ENCODE peak calls at places on chromosome 1, in six cellular contexts. One of them, this sample, is unnamed. For H3K27me3, the result is how much of the 10 kb centered on the place peaks cover.

GRCh38 chr1:9589144-9589718 is 520 bp downstream of the TMEM201 start:
- DNase-seq in CD4-positive, alpha-beta T cell: peak
- DNase-seq in Karpas-422: peak
- DNase-seq in heart left ventricle: no peak
- DNase-seq in ascending aorta: peak
- DNase-seq in endodermal cell: peak
- DNase-seq in this sample: peak

GRCh38 chr1:23657659-23658275 is 33.8 kb upstream of the RPL11 start:
- DNase-seq in CD4-positive, alpha-beta T cell: no peak
- DNase-seq in Karpas-422: peak
- DNase-seq in heart left ventricle: peak
- DNase-seq in ascending aorta: no peak
- DNase-seq in endodermal cell: peak
- DNase-seq in this sample: peak

GRCh38 chr1:234014208-234014607 is 109.7 kb downstream of the SLC35F3 start:
- DNase-seq in CD4-positive, alpha-beta T cell: no peak
- DNase-seq in Karpas-422: no peak
- DNase-seq in heart left ventricle: no peak
- DNase-seq in ascending aorta: no peak
- DNase-seq in endodermal cell: no peak
- DNase-seq in this sample: no peak

GRCh38 chr1:110171134-110171733 is 20.9 kb downstream of the SLC6A17 start:
- DNase-seq in CD4-positive, alpha-beta T cell: no peak
- DNase-seq in Karpas-422: no peak
- DNase-seq in heart left ventricle: no peak
- DNase-seq in ascending aorta: no peak
- DNase-seq in endodermal cell: no peak
- DNase-seq in this sample: no peak

GRCh38 chr1:178536844-178537371 is 24.0 kb downstream of the TEX35 start:
- DNase-seq in CD4-positive, alpha-beta T cell: no peak
- DNase-seq in Karpas-422: no peak
- DNase-seq in heart left ventricle: peak
- DNase-seq in ascending aorta: no peak
- DNase-seq in endodermal cell: no peak
- DNase-seq in this sample: no peak

GRCh38 chr1:246364415-246364941 is 142.6 kb downstream of the SMYD3 start:
- DNase-seq in CD4-positive, alpha-beta T cell: no peak
- DNase-seq in Karpas-422: no peak
- DNase-seq in heart left ventricle: no peak
- DNase-seq in ascending aorta: no peak
- DNase-seq in endodermal cell: no peak
- DNase-seq in this sample: no peak

GRCh38 chr1:215076312-215076711 is 6.2 kb upstream of the KCNK2 start:
- DNase-seq in CD4-positive, alpha-beta T cell: no peak
- DNase-seq in Karpas-422: peak
- DNase-seq in heart left ventricle: no peak
- DNase-seq in ascending aorta: no peak
- DNase-seq in endodermal cell: peak
- DNase-seq in this sample: no peak

GRCh38 chr1:39333296-39333695 is 128.8 kb downstream of the MACF1 start:
- DNase-seq in CD4-positive, alpha-beta T cell: no peak
- DNase-seq in Karpas-422: no peak
- DNase-seq in heart left ventricle: no peak
- DNase-seq in ascending aorta: no peak
- DNase-seq in endodermal cell: no peak
- DNase-seq in this sample: no peak

GRCh38 chr1:100277866-100278265 is 11.8 kb downstream of the RTCA start:
- DNase-seq in CD4-positive, alpha-beta T cell: no peak
- DNase-seq in Karpas-422: peak
- DNase-seq in heart left ventricle: no peak
- DNase-seq in ascending aorta: no peak
- DNase-seq in endodermal cell: no peak
- DNase-seq in this sample: no peak

GRCh38 chr1:208510192-208510952 is 266.2 kb upstream of the PLXNA2 start:
- DNase-seq in CD4-positive, alpha-beta T cell: no peak
- DNase-seq in Karpas-422: no peak
- DNase-seq in heart left ventricle: no peak
- DNase-seq in ascending aorta: no peak
- DNase-seq in endodermal cell: no peak
- DNase-seq in this sample: no peak

GRCh38 chr1:114208659-114209215 is 55.1 kb upstream of the SYT6 start:
- DNase-seq in CD4-positive, alpha-beta T cell: no peak
- DNase-seq in Karpas-422: no peak
- DNase-seq in heart left ventricle: no peak
- DNase-seq in ascending aorta: no peak
- DNase-seq in endodermal cell: no peak
- DNase-seq in this sample: no peak

GRCh38 chr1:114207635-114208034 is 54.0 kb upstream of the SYT6 start:
- DNase-seq in CD4-positive, alpha-beta T cell: no peak
- DNase-seq in Karpas-422: no peak
- DNase-seq in heart left ventricle: no peak
- DNase-seq in ascending aorta: no peak
- DNase-seq in endodermal cell: no peak
- DNase-seq in this sample: no peak

GRCh38 chr1:114206392-114206791 is 52.7 kb upstream of the SYT6 start:
- DNase-seq in CD4-positive, alpha-beta T cell: no peak
- DNase-seq in Karpas-422: no peak
- DNase-seq in heart left ventricle: no peak
- DNase-seq in ascending aorta: no peak
- DNase-seq in endodermal cell: no peak
- DNase-seq in this sample: no peak

GRCh38 chr1:114209971-114210370 is 56.3 kb upstream of the SYT6 start:
- DNase-seq in CD4-positive, alpha-beta T cell: no peak
- DNase-seq in Karpas-422: no peak
- DNase-seq in heart left ventricle: no peak
- DNase-seq in ascending aorta: no peak
- DNase-seq in endodermal cell: no peak
- DNase-seq in this sample: no peak

DNA sequence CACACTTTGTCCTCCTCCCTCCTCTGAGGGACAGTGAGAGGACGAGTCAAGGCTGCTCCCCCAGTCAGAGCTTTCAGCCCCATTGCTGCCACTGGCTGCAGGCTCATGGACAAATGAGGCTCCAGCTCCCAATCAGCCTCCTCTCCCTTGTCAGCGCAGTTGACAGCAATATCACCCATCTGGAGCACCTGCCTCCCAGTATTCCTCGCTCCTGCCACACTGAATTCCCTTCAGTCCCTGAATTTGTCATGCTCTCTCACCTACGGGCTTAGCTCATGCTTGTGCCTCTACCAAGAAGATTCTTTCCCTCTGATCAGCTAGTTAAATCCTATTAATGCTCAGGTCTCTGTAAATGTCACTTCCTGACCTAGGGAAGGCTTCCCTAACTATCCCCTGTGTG is 54.4 kb upstream of the SYT6 start:
- DNase-seq in CD4-positive, alpha-beta T cell: no peak
- DNase-seq in Karpas-422: no peak
- DNase-seq in heart left ventricle: no peak
- DNase-seq in ascending aorta: no peak
- DNase-seq in endodermal cell: no peak
- DNase-seq in this sample: no peak
- H3K27me3 ChIP-seq in CD4-positive, alpha-beta T cell: under half
- H3K27me3 ChIP-seq in Karpas-422: under half
- H3K27me3 ChIP-seq in heart left ventricle: under half
- H3K27me3 ChIP-seq in ascending aorta: under half
- H3K27me3 ChIP-seq in endodermal cell: half or more
- H3K27me3 ChIP-seq in this sample: under half

DNA sequence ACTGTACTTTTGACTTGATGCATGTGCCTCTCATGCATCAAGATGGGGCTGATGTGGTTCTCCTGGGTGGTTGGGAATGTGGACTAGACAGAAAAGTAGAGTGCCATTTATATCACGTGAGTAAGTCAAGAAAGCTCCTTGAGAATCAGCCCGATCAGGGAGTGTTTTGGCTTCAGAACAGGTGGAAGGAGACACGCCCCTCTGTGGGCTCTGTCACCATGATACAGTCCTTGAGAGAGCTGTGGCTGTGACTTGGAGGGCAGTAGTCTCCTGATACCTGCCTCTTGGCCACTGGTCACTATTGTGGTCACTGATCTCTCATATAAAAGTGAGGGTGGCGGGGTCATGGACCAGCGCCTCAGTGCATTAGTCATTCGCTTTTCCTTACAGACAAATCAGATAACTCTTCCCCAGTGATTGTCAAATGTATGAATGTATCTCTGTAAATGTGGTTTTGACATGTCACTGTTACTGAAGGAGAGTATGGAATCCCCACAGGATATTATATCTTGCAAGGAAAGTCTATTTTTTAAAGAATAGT is 8.9 kb upstream of the C4BPB start:
- DNase-seq in CD4-positive, alpha-beta T cell: no peak
- DNase-seq in Karpas-422: no peak
- DNase-seq in heart left ventricle: no peak
- DNase-seq in ascending aorta: no peak
- DNase-seq in endodermal cell: no peak
- DNase-seq in this sample: no peak
- H3K27me3 ChIP-seq in CD4-positive, alpha-beta T cell: under half
- H3K27me3 ChIP-seq in Karpas-422: under half
- H3K27me3 ChIP-seq in heart left ventricle: under half
- H3K27me3 ChIP-seq in ascending aorta: under half
- H3K27me3 ChIP-seq in endodermal cell: under half
- H3K27me3 ChIP-seq in this sample: under half

GRCh38 chr1:36475910-36476604 is 6.7 kb downstream of the CSF3R start:
- DNase-seq in CD4-positive, alpha-beta T cell: no peak
- DNase-seq in Karpas-422: no peak
- DNase-seq in heart left ventricle: no peak
- DNase-seq in ascending aorta: no peak
- DNase-seq in endodermal cell: no peak
- DNase-seq in this sample: no peak
- H3K27me3 ChIP-seq in CD4-positive, alpha-beta T cell: under half
- H3K27me3 ChIP-seq in Karpas-422: under half
- H3K27me3 ChIP-seq in heart left ventricle: under half
- H3K27me3 ChIP-seq in ascending aorta: under half
- H3K27me3 ChIP-seq in endodermal cell: under half
- H3K27me3 ChIP-seq in this sample: under half

GRCh38 chr1:942864-943533 is 16.1 kb downstream of the NOC2L start:
- DNase-seq in CD4-positive, alpha-beta T cell: no peak
- DNase-seq in Karpas-422: peak
- DNase-seq in heart left ventricle: peak
- DNase-seq in ascending aorta: no peak
- DNase-seq in endodermal cell: no peak
- DNase-seq in this sample: no peak
- H3K27me3 ChIP-seq in CD4-positive, alpha-beta T cell: under half
- H3K27me3 ChIP-seq in Karpas-422: under half
- H3K27me3 ChIP-seq in heart left ventricle: half or more
- H3K27me3 ChIP-seq in ascending aorta: under half
- H3K27me3 ChIP-seq in endodermal cell: under half
- H3K27me3 ChIP-seq in this sample: under half

GRCh38 chr1:42153598-42153995 is 387 bp downstream of the GUCA2B start:
- DNase-seq in CD4-positive, alpha-beta T cell: no peak
- DNase-seq in Karpas-422: no peak
- DNase-seq in heart left ventricle: no peak
- DNase-seq in ascending aorta: no peak
- DNase-seq in endodermal cell: no peak
- DNase-seq in this sample: no peak

GRCh38 chr1:42162181-42162580 is 2.4 kb downstream of the GUCA2A start:
- DNase-seq in CD4-positive, alpha-beta T cell: no peak
- DNase-seq in Karpas-422: no peak
- DNase-seq in heart left ventricle: no peak
- DNase-seq in ascending aorta: no peak
- DNase-seq in endodermal cell: no peak
- DNase-seq in this sample: no peak

GRCh38 chr1:42155362-42155761 is 2.2 kb downstream of the GUCA2B start:
- DNase-seq in CD4-positive, alpha-beta T cell: no peak
- DNase-seq in Karpas-422: no peak
- DNase-seq in heart left ventricle: no peak
- DNase-seq in ascending aorta: no peak
- DNase-seq in endodermal cell: peak
- DNase-seq in this sample: no peak

GRCh38 chr1:42154685-42155084 is 1.5 kb downstream of the GUCA2B start:
- DNase-seq in CD4-positive, alpha-beta T cell: no peak
- DNase-seq in Karpas-422: no peak
- DNase-seq in heart left ventricle: no peak
- DNase-seq in ascending aorta: no peak
- DNase-seq in endodermal cell: peak
- DNase-seq in this sample: no peak

GRCh38 chr1:42157667-42158066 is 4.5 kb downstream of the GUCA2B start:
- DNase-seq in CD4-positive, alpha-beta T cell: no peak
- DNase-seq in Karpas-422: peak
- DNase-seq in heart left ventricle: no peak
- DNase-seq in ascending aorta: peak
- DNase-seq in endodermal cell: peak
- DNase-seq in this sample: no peak
- H3K27me3 ChIP-seq in CD4-positive, alpha-beta T cell: under half
- H3K27me3 ChIP-seq in Karpas-422: under half
- H3K27me3 ChIP-seq in heart left ventricle: under half
- H3K27me3 ChIP-seq in ascending aorta: under half
- H3K27me3 ChIP-seq in endodermal cell: under half
- H3K27me3 ChIP-seq in this sample: under half

DNA sequence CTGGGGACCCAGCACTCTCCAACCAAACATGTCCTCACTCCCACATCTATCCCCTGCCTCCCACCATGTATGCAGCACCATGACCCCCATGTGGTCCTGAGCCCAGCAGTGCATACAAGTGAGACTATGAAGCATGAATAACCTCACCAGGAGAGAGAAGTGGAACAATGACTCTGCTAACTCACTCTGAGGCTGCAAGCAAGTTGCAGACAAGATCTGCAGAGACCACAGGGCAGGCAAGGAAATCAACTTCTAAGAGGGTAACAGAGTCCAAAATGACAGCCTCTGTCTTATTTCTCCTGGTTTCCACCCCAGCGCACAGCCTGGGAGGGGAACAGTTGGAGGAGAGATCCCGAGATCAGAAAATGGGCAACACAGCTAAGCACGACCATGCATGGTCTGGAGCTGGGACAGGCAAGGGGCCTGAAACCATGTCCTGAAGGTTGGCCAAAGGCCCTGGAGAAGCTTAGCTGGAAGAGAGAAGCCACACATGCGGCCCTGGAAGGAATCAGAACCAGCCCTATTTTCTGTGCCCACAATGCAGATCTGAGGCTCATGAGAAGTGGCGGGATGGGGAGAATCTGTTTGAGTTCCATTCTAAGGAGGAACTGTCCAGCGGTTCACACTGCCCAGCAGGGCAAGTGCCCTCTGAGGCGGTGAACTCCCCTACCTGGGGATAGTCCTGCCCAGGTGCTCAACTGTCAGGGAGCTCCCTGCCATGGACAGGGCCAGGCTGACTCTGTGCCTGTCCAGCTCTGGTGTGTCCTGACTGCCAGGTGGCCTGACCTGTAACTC is 12.5 kb upstream of the REN start:
- DNase-seq in CD4-positive, alpha-beta T cell: no peak
- DNase-seq in Karpas-422: no peak
- DNase-seq in heart left ventricle: no peak
- DNase-seq in ascending aorta: no peak
- DNase-seq in endodermal cell: no peak
- DNase-seq in this sample: no peak
- H3K27me3 ChIP-seq in CD4-positive, alpha-beta T cell: under half
- H3K27me3 ChIP-seq in Karpas-422: under half
- H3K27me3 ChIP-seq in heart left ventricle: under half
- H3K27me3 ChIP-seq in ascending aorta: under half
- H3K27me3 ChIP-seq in endodermal cell: under half
- H3K27me3 ChIP-seq in this sample: under half

This sample was measured in CD8-positive, alpha-beta memory T cell.